ENCODE peak calls at places on chromosomes 1 and 21, in four cellular contexts. T, F, P and N are unnamed samples.

GRCh38 chr1:75125161-75125681 is 9.0 kb upstream of the LHX8 start:
- DNase-seq in T (no peak), F (peak; percentile 45), P (no peak), N (no peak)

GRCh38 chr1:85397490-85398044 is 67.4 kb downstream of the DDAH1 start:
- DNase-seq in T (no peak), F (no peak), P (no peak), N (no peak)

GRCh38 chr1:66761273-66761672 is 9.0 kb downstream of the DYNLT5 start:
- DNase-seq in T (no peak), F (no peak), P (no peak), N (no peak)

GRCh38 chr1:29565490-29565889 is 329.2 kb downstream of the PTPRU start:
- DNase-seq in T (no peak), F (no peak), P (no peak), N (no peak)

GRCh38 chr1:153652795-153653507 is 5.6 kb upstream of the SNAPIN start:
- DNase-seq in T (no peak), F (no peak), P (no peak), N (no peak)

GRCh38 chr1:154716012-154716411 is 108.0 kb upstream of the ADAR start:
- DNase-seq in T (no peak), F (no peak), P (no peak), N (peak; percentile 81)

GRCh38 chr1:36831171-36831810 is 203.0 kb downstream of the GRIK3 start:
- DNase-seq in T (no peak), F (no peak), P (no peak), N (no peak)

GRCh38 chr1:182351790-182352364 is 39.7 kb downstream of the GLUL start:
- DNase-seq in T (no peak), F (no peak), P (no peak), N (no peak)

GRCh38 chr1:86762336-86762735 is 58.0 kb downstream of the SH3GLB1 start:
- DNase-seq in T (no peak), F (no peak), P (no peak), N (no peak)

GRCh38 chr1:26084844-26085243 is 17.4 kb upstream of the TRIM63 start:
- DNase-seq in T (no peak), F (no peak), P (no peak), N (no peak)

GRCh38 chr1:102757363-102757762 is 351.0 kb downstream of the COL11A1 start:
- DNase-seq in T (no peak), F (no peak), P (no peak), N (peak; percentile 1)

GRCh38 chr21:46193829-46194373 is 9.6 kb upstream of the SPATC1L start:
- DNase-seq in T (no peak), F (peak; percentile 13), P (no peak), N (no peak)

GRCh38 chr1:246497331-246497915 is 9.7 kb downstream of the SMYD3 start:
- DNase-seq in T (no peak), F (no peak), P (peak; percentile 72), N (peak; percentile 64)

GRCh38 chr1:39919545-39919944 is 17.8 kb upstream of the MYCL start:
- DNase-seq in T (peak; percentile 35), F (peak; percentile 60), P (peak; percentile 61), N (peak; percentile 88)

GRCh38 chr1:168751195-168751650 is 22.2 kb upstream of the DPT start:
- DNase-seq in T (no peak), F (no peak), P (peak; percentile 11), N (no peak)

GRCh38 chr1:230668227-230668626 is 25.9 kb downstream of the COG2 start:
- DNase-seq in T (no peak), F (no peak), P (no peak), N (no peak)

GRCh38 chr1:212606734-212607205 is 1.8 kb upstream of the ATF3 start:
- DNase-seq in T (no peak), F (no peak), P (no peak), N (peak; percentile 47)

GRCh38 chr1:16155537-16156410 is at the start of gene EPHA2:
- DNase-seq in T (no peak), F (peak; percentile 96), P (peak; percentile 93), N (peak; percentile 86)

GRCh38 chr1:97204468-97204867 is 482.9 kb downstream of the PTBP2 start:
- DNase-seq in T (no peak), F (no peak), P (no peak), N (no peak)

GRCh38 chr1:206445116-206445515 is 25.2 kb upstream of the IKBKE start:
- DNase-seq in T (no peak), F (no peak), P (no peak), N (no peak)

GRCh38 chr1:230163205-230163604 is 96.2 kb downstream of the GALNT2 start:
- DNase-seq in T (no peak), F (no peak), P (no peak), N (no peak)

GRCh38 chr1:85502625-85503083 is 37.7 kb upstream of the DDAH1 start:
- DNase-seq in T (no peak), F (peak; percentile 59), P (peak; percentile 70), N (peak; percentile 48)

GRCh38 chr1:60911980-60912692 is 170.2 kb upstream of the NFIA start:
- DNase-seq in T (no peak), F (peak; percentile 60), P (no peak), N (no peak)

GRCh38 chr1:3869751-3870301 is 12.6 kb downstream of the DFFB start:
- DNase-seq in T (no peak), F (no peak), P (no peak), N (no peak)

GRCh38 chr1:156445789-156446263 is 54.7 kb downstream of the MEF2D start:
- DNase-seq in T (no peak), F (peak; percentile 96), P (peak; percentile 83), N (peak; percentile 87)

GRCh38 chr1:89464008-89464407 is 60.6 kb upstream of the LRRC8B start:
- DNase-seq in T (no peak), F (no peak), P (no peak), N (no peak)

GRCh38 chr1:28288487-28288886 is 29.2 kb downstream of the SESN2 start:
- DNase-seq in T (no peak), F (no peak), P (no peak), N (no peak)

GRCh38 chr1:94690033-94690712 is 130.0 kb upstream of the SLC44A3 start:
- DNase-seq in T (no peak), F (no peak), P (no peak), N (no peak)

GRCh38 chr1:37137018-37137417 is 102.7 kb upstream of the GRIK3 start:
- DNase-seq in T (no peak), F (no peak), P (no peak), N (no peak)

GRCh38 chr1:69483219-69483618 is 84.5 kb upstream of the LRRC7 start:
- DNase-seq in T (no peak), F (no peak), P (no peak), N (no peak)

GRCh38 chr1:110556471-110556807 is 37.5 kb upstream of the KCNA10 start:
- DNase-seq in T (no peak), F (no peak), P (no peak), N (no peak)

GRCh38 chr1:34780528-34780927 is 486 bp upstream of the GJB3 start:
- DNase-seq in T (no peak), F (no peak), P (no peak), N (no peak)

GRCh38 chr1:51519857-51520699 is 1.0 kb upstream of the EPS15 start:
- DNase-seq in T (no peak), F (no peak), P (no peak), N (no peak)

GRCh38 chr1:48572632-48573258 is 100.7 kb upstream of the SPATA6 start:
- DNase-seq in T (no peak), F (peak; percentile 80), P (peak; percentile 38), N (peak; percentile 80)

GRCh38 chr21:38768385-38769071 is 37.2 kb upstream of the ETS2 start:
- DNase-seq in T (no peak), F (no peak), P (no peak), N (no peak)

GRCh38 chr1:185861630-185862029 is 127.4 kb downstream of the HMCN1 start:
- DNase-seq in T (no peak), F (no peak), P (no peak), N (no peak)

GRCh38 chr1:231786126-231786525 is 159.5 kb downstream of the DISC1 start:
- DNase-seq in T (no peak), F (no peak), P (no peak), N (no peak)

GRCh38 chr1:224499204-224499603 is 64.6 kb upstream of the WDR26 start:
- DNase-seq in T (no peak), F (no peak), P (no peak), N (no peak)
- H3K4me1 ChIP-seq in T (peaks cover 48% of the 10 kb centered on the region), F (peaks cover 22% of the 10 kb centered on the region), P (peaks cover 24% of the 10 kb centered on the region), N (peaks cover 52% of the 10 kb centered on the region)

GRCh38 chr1:240608707-240609106 is 3.2 kb downstream of the GREM2 start:
- DNase-seq in T (no peak), F (no peak), P (no peak), N (peak; percentile 35)
- TF ChIP-seq TCF12 in T (no peak), F (no peak), P (no peak), N (no peak)

DNA sequence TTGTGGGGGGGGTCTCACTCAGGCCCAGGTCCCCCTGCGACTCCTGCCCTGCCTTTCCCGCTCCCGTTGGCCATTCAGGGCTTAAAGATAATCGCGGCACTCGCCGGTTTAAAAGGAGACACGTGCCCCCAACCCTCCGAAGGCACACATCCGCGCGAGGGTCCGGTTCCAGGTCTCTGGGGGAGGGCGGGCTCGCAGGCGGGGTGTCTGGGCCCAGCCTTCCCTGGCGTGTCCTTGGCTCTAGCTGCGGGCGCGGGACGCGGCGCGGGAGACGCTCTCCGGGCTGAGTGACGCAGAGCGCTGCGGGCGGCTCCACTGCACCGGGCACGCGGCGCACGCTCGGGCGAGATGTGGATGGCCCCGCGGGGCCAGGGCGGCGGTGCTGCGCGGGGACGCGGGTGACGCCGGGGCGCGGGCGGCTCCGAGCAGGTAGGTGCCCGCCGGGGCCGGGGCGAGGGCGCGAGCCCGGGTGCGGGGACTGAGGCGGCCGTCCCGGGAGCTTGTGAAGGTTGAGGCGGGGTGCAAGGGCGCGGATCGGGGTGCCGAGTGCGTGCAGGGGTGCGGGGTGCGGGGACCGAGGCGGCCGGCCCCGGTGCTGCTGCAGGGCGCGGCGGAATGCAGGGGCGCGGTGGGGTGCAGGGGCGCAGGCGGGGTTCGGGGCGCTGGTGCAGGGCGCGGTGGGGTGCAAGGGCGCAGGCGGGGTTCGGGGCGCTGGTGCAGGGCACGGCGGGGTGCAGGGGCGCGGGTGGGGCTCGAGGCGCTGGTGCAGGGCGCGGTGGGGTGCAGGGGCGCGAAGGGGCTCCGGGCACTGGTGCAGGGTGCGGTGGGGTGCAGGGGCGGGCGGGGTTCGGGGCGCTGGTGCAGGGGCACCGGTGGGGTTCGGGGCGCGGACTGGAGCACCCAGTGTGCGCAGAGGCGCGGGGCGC is 3.3 kb upstream of the TRPM2 start:
- DNase-seq in T (no peak), F (no peak), P (no peak), N (no peak)
- H3K4me1 ChIP-seq in T (peaks cover 18% of the 10 kb centered on the region), F (no peaks in the 10 kb centered on the region), P (peaks cover 16% of the 10 kb centered on the region), N (no peaks in the 10 kb centered on the region)

DNA sequence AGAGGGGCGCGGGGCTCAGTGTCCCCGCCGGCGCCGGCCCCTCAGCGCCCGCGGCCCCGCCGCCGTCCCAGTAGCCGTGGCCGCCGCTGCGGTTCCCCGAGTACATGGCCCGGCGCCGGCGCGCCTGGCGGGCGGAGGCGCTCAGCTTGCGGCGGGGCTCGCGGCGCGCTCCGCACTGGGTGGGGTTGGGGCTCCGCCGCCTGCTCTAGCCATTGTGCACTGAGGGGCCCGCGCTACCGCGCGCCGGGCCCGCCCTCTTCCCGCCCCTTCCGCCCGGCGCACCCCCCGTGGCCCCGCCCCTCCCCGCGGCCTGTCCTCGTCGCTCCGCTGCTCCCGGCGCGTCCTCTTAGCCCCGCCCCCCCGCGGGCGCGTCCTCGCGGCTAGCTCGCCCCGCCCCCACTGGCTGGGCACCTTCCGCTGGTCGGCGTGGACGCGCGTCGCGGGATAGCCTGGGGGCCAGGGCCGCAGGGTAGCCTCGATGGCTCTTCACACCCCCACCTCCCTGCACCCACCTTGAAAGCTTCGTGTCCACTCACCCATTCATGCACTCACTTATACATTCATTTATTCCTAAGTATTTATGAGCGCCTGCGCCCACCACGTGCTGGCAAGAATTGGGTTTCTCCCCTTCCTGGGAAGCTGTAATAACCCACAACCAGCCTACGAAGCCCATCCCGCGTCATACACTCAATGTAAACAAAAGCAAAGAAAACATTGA is at the start of the genes CHML and OPN3:
- DNase-seq in T (no peak), F (peak; percentile 95), P (peak; percentile 76), N (peak; percentile 99)
- TF ChIP-seq TCF12 in T (no peak), F (no peak), P (no peak), N (no peak)

GRCh38 chr1:229089586-229090208 is 181.2 kb upstream of the RAB4A start:
- DNase-seq in T (no peak), F (no peak), P (no peak), N (no peak)
- H3K4me1 ChIP-seq in T (peaks cover 3% of the 10 kb centered on the region), F (peaks cover 32% of the 10 kb centered on the region), P (peaks cover 29% of the 10 kb centered on the region), N (no peaks in the 10 kb centered on the region)